ENCODE peak calls at places on chromosomes 13 and 19, in seven cellular contexts. B is activated CD8-positive, alpha-beta memory T cell treated with anti-CD3 and anti-CD28 coated beads for 48 hours; W is uterus; Y is type B pancreatic cell; T is IMR-90; G is SJCRH30; S is heart right ventricle. Q is an unnamed sample.

GRCh38 chr19:44777715-44778347 is at the start of gene CBLC:
- DNase-seq in B (no peak), W (no peak), Y (peak), T (no peak), G (no peak), S (no peak), Q (peak)

GRCh38 chr19:33424181-33424580 is 50.7 kb downstream of the CEBPG start:
- DNase-seq in B (no peak), W (no peak), Y (no peak), T (no peak), G (no peak), S (no peak), Q (no peak)

GRCh38 chr13:110417537-110417908 is 110.4 kb downstream of the COL4A2 start:
- DNase-seq in B (no peak), W (no peak), Y (no peak), T (no peak), G (no peak), S (peak), Q (no peak)

GRCh38 chr19:9531933-9532332 is 6.5 kb downstream of the ZNF426 start:
- DNase-seq in B (no peak), W (no peak), Y (no peak), T (peak), G (no peak), S (no peak), Q (no peak)

GRCh38 chr19:50501186-50501567 is 9.8 kb downstream of the JOSD2 start:
- DNase-seq in B (no peak), W (no peak), Y (no peak), T (no peak), G (no peak), S (no peak), Q (no peak)

GRCh38 chr19:40341601-40342482 is 6.4 kb downstream of the C19orf47 start:
- DNase-seq in B (no peak), W (no peak), Y (no peak), T (no peak), G (peak), S (peak), Q (no peak)

GRCh38 chr13:111665691-111666095 is 345.3 kb downstream of the TEX29 start:
- DNase-seq in B (no peak), W (no peak), Y (peak), T (no peak), G (no peak), S (no peak), Q (no peak)

GRCh38 chr19:379796-380195 is 29.2 kb downstream of the C2CD4C start:
- DNase-seq in B (no peak), W (no peak), Y (no peak), T (no peak), G (no peak), S (no peak), Q (no peak)

GRCh38 chr13:60139272-60139671 is 24.5 kb downstream of the DIAPH3 start:
- DNase-seq in B (no peak), W (no peak), Y (no peak), T (peak), G (no peak), S (no peak), Q (no peak)

GRCh38 chr13:35599385-35599784 is 122.9 kb upstream of the MAB21L1 start:
- DNase-seq in B (no peak), W (no peak), Y (no peak), T (no peak), G (no peak), S (no peak), Q (no peak)

Q was measured in D341Med.